ENCODE peak calls at places on chromosomes 6 and 20, in nine cellular contexts. A is cardiac muscle cell, C is endodermal cell, Z is body of pancreas, H is adrenal gland, L is fibroblast of lung, W is brain microvascular endothelial cell, F is pancreas, M is heart right ventricle. E is an unnamed sample.

GRCh38 chr6:12637960-12638641 is 78.5 kb upstream of the PHACTR1 start:
- DNase-seq in C (peak; percentile 91), A (peak; percentile 85), Z (peak; percentile 69), L (peak; percentile 18), M (peak; percentile 14), H (peak; percentile 48), F (peak; percentile 57), W (peak; percentile 74), E (peak; percentile 54)

GRCh38 chr20:52103469-52103910 is 88.1 kb downstream of the ZFP64 start:
- DNase-seq in W (peak; percentile 26), Z (no peak), M (no peak), A (peak; percentile 26), C (peak; percentile 75), H (no peak), L (peak; percentile 26), F (no peak), E (no peak)

GRCh38 chr6:78936515-78936914 is 69.2 kb downstream of the IRAK1BP1 start:
- DNase-seq in Z (no peak), L (no peak), H (no peak), M (no peak), C (no peak), F (no peak), W (no peak), A (no peak), E (no peak)

GRCh38 chr20:45269056-45269455 is 14.7 kb upstream of the SLPI start:
- DNase-seq in C (no peak), M (no peak), W (no peak), Z (no peak), L (no peak), H (no peak), F (no peak), A (no peak), E (no peak)

GRCh38 chr6:119544325-119545150 is 195.0 kb upstream of the MAN1A1 start:
- DNase-seq in W (no peak), Z (no peak), A (peak; percentile 19), F (no peak), C (no peak), L (peak; percentile 67), H (no peak), M (no peak), E (no peak)

GRCh38 chr6:152904678-152905077 is 78.2 kb downstream of the FBXO5 start:
- DNase-seq in M (no peak), H (no peak), A (no peak), L (no peak), Z (no peak), F (no peak), W (no peak), C (no peak), E (no peak)

GRCh38 chr6:111258615-111259088 is 171.3 kb downstream of the SLC16A10 start:
- DNase-seq in H (no peak), M (no peak), W (no peak), A (peak; percentile 63), Z (no peak), L (no peak), C (no peak), F (no peak), E (no peak)

GRCh38 chr20:32886652-32887051 is 27.9 kb downstream of the EFCAB8 start:
- DNase-seq in H (no peak), F (no peak), A (no peak), M (no peak), Z (no peak), L (no peak), C (peak; percentile 61), W (no peak), E (no peak)

GRCh38 chr6:134281388-134281787 is 36.5 kb downstream of the SGK1 start:
- DNase-seq in A (no peak), C (no peak), W (no peak), M (no peak), Z (no peak), L (no peak), H (peak; percentile 48), F (no peak), E (no peak)

GRCh38 chr6:24600903-24601302 is 45.1 kb downstream of the KIAA0319 start:
- DNase-seq in A (no peak), H (no peak), F (no peak), M (no peak), Z (no peak), C (peak; percentile 65), W (no peak), L (no peak), E (no peak)

GRCh38 chr20:45798935-45799642 is 7.3 kb downstream of the DNTTIP1 start:
- DNase-seq in M (peak; percentile 61), L (peak; percentile 56), F (peak; percentile 58), C (peak; percentile 90), H (peak; percentile 77), W (peak; percentile 53), A (peak; percentile 60), Z (peak; percentile 74), E (peak; percentile 44)

GRCh38 chr6:41545703-41546474 is at the start of gene FOXP4:
- DNase-seq in L (peak; percentile 95), F (peak; percentile 87), C (peak; percentile 96), A (peak; percentile 97), W (peak; percentile 92), H (peak; percentile 91), M (peak; percentile 90), Z (peak; percentile 94), E (peak; percentile 91)

GRCh38 chr20:18628330-18628941 is 40.6 kb downstream of the DTD1 start:
- DNase-seq in Z (peak; percentile 48), F (peak; percentile 30), W (no peak), M (no peak), C (peak; percentile 90), L (no peak), H (no peak), A (no peak), E (no peak)

GRCh38 chr20:1327241-1327653 is 1.7 kb downstream of the SDCBP2 start:
- DNase-seq in C (peak; percentile 39), H (peak; percentile 41), L (peak; percentile 71), W (peak; percentile 64), Z (peak; percentile 36), F (peak; percentile 18), M (peak; percentile 30), A (peak; percentile 88), E (no peak)

GRCh38 chr6:164252260-164252659 is 837.7 kb downstream of the QKI start:
- DNase-seq in H (no peak), A (no peak), F (no peak), W (no peak), L (no peak), M (no peak), C (no peak), Z (no peak), E (no peak)
- H3K4me3 ChIP-seq in H (no peak overlapping the region), A (no peak overlapping the region), F (no peak overlapping the region), W (no peak overlapping the region), L (no peak overlapping the region), M (no peak overlapping the region), C (no peak overlapping the region), Z (no peak overlapping the region), E (no peak overlapping the region)

DNA sequence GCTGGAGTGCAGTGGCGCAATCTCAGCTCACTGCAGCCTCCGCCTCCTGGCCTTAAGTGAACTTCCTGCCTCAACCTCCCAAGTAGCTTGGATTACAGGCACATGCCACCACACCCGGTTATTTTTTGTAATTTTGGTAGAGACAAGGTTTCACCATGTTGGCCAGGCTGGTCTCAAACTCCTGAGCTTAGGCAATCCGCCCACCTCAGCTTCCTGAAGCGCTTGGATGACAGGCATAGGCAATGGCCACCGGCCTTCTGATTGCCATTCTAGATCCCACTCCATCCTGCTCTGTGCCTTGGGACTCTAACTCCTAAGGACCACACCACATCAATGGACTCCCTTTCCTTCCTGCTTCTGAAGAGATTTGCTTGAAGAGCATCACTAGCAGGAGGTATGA is 60.6 kb downstream of the SEL1L2 start:
- DNase-seq in L (no peak), C (no peak), Z (no peak), F (no peak), W (no peak), M (no peak), H (no peak), A (no peak), E (no peak)
- H3K27ac ChIP-seq in L (no peak overlapping the region), C (no peak overlapping the region), Z (no peak overlapping the region), F (no peak overlapping the region), W (no peak overlapping the region), M (no peak overlapping the region), H (no peak overlapping the region), A (no peak overlapping the region), E (no peak overlapping the region)

GRCh38 chr6:34061348-34061747 is 84.5 kb downstream of the GRM4 start:
- DNase-seq in Z (no peak), C (no peak), M (no peak), L (no peak), W (no peak), A (no peak), H (no peak), F (no peak), E (no peak)
- H3K27me3 ChIP-seq in Z (no peaks in the 10 kb centered on the region), C (no peaks in the 10 kb centered on the region), M (peaks cover 23% of the 10 kb centered on the region), L (peaks cover 23% of the 10 kb centered on the region), W (peaks cover 20% of the 10 kb centered on the region), A (no peaks in the 10 kb centered on the region), H (peaks cover 12% of the 10 kb centered on the region), F (no peaks in the 10 kb centered on the region), E (peaks cover 26% of the 10 kb centered on the region)

GRCh38 chr6:33213989-33214335 is 5.7 kb downstream of the RING1 start:
- DNase-seq in M (no peak), A (no peak), H (no peak), W (no peak), F (no peak), Z (no peak), C (peak; percentile 54), L (no peak), E (no peak)
- H3K4me3 ChIP-seq in M (peak overlapping the region; percentile 53), A (peak overlapping the region; percentile 32), H (peak overlapping the region; percentile 44), W (peak overlapping the region; percentile 56), F (no peak overlapping the region), Z (no peak overlapping the region), C (peak overlapping the region; percentile 85), L (peak overlapping the region; percentile 63), E (no peak overlapping the region)

DNA sequence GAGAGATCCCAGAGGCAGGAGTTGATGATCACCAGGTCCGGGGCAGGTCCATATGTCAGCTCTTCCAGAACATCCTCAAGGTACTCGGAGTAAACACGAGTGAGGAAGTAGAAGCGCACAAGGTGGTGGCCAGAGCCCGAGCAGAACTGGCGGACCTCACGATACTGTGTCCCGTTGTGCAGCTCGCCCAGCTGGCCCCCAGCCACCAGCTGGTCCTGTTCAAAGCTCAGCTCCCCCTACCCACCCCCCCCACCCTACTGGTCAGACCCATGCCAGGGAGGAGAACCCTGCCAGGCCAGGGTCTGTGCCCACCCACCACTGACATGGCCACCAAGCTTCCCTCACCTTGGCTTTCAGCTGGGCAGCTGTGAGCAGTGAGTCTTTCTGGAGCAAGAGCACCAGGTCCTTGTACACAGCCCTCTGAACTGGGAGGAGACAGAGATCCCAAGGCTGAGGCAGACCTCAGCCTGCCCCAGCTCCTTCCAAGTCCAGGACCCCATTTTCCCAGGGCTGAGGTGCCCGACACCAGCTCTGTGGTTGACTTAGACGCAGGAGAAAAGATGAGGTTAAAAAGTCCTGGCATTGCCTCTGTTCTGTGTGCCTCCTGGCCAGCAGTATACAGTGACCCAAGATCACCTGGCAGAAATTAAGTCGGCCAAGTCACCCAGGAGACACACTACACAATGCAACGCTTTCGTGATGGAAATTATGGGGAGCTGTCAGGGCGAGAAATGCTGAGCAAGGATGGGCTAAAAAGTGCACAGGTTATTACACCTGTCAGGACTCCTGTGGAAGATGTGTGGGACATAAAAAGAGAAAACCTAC is 1.4 kb downstream of the PCED1A start:
- DNase-seq in F (no peak), L (no peak), W (no peak), C (no peak), A (no peak), Z (no peak), H (peak; percentile 19), M (no peak), E (no peak)
- H3K27ac ChIP-seq in F (no peak overlapping the region), L (no peak overlapping the region), W (no peak overlapping the region), C (no peak overlapping the region), A (no peak overlapping the region), Z (no peak overlapping the region), H (no peak overlapping the region), M (no peak overlapping the region), E (no peak overlapping the region)

E was measured in SJSA1.